ENCODE peak calls at places on chromosomes 5 and 9, in five cellular contexts. F is H1, Q is HepG2, G is K562, Z is GM12878. R is an unnamed sample.

GRCh38 chr9:130043654-130044623 is 950 bp upstream of the FNBP1 start:
- DNase-seq in F (no peak), Q (peak; percentile 83), G (peak; percentile 77), Z (no peak), R (no peak)

GRCh38 chr5:87340716-87341115 is 72.0 kb downstream of the CCNH start:
- DNase-seq in F (no peak), Q (no peak), G (no peak), Z (peak; percentile 90), R (no peak)

GRCh38 chr5:96220610-96221390 is 212.2 kb downstream of the PCSK1 start:
- DNase-seq in F (no peak), Q (no peak), G (no peak), Z (peak; percentile 25), R (no peak)

GRCh38 chr5:136808756-136809155 is 443.4 kb upstream of the TRPC7 start:
- DNase-seq in F (no peak), Q (no peak), G (no peak), Z (no peak), R (no peak)

GRCh38 chr9:131174681-131175239 is 49.4 kb downstream of the NUP214 start:
- DNase-seq in F (no peak), Q (no peak), G (no peak), Z (no peak), R (no peak)

GRCh38 chr5:31987985-31988710 is 186.0 kb downstream of the GOLPH3 start:
- DNase-seq in F (no peak), Q (no peak), G (no peak), Z (no peak), R (peak; percentile 77)

GRCh38 chr9:38112010-38112409 is 43.0 kb upstream of the SHB start:
- DNase-seq in F (no peak), Q (no peak), G (no peak), Z (no peak), R (no peak)

GRCh38 chr5:113901718-113902117 is 388.2 kb downstream of the YTHDC2 start:
- DNase-seq in F (no peak), Q (no peak), G (no peak), Z (no peak), R (no peak)

GRCh38 chr5:112975721-112976431 is 722 bp upstream of the DCP2 start:
- DNase-seq in F (no peak), Q (no peak), G (no peak), Z (no peak), R (no peak)

GRCh38 chr5:154756203-154756870 is 1.2 kb downstream of the LARP1 start:
- DNase-seq in F (no peak), Q (no peak), G (peak; percentile 81), Z (no peak), R (no peak)

GRCh38 chr9:99296375-99296951 is 74.4 kb downstream of the SEC61B start:
- DNase-seq in F (no peak), Q (no peak), G (no peak), Z (no peak), R (no peak)

GRCh38 chr9:116459576-116459975 is 227.5 kb upstream of the TRIM32 start:
- DNase-seq in F (no peak), Q (no peak), G (no peak), Z (no peak), R (no peak)

GRCh38 chr5:14727428-14727865 is 62.9 kb downstream of the OTULIN start:
- DNase-seq in F (peak; percentile 89), Q (peak; percentile 84), G (peak; percentile 84), Z (no peak), R (peak; percentile 54)

GRCh38 chr9:77588319-77588937 is 59.7 kb downstream of the GNA14 start:
- DNase-seq in F (no peak), Q (no peak), G (no peak), Z (no peak), R (no peak)

GRCh38 chr9:86093788-86094555 is 5.4 kb downstream of the GOLM1 start:
- DNase-seq in F (no peak), Q (peak; percentile 95), G (peak; percentile 4), Z (peak; percentile 17), R (peak; percentile 33)

GRCh38 chr5:72179816-72180440 is 72.7 kb downstream of the MAP1B start:
- DNase-seq in F (no peak), Q (no peak), G (no peak), Z (no peak), R (no peak)

GRCh38 chr5:164345173-164345572 is 839.8 kb downstream of the MAT2B start:
- DNase-seq in F (no peak), Q (no peak), G (no peak), Z (no peak), R (no peak)

GRCh38 chr5:2686725-2687124 is 64.8 kb downstream of the IRX2 start:
- DNase-seq in F (no peak), Q (no peak), G (no peak), Z (no peak), R (no peak)

GRCh38 chr9:123406691-123407536 is 50.9 kb downstream of the CRB2 start:
- DNase-seq in F (no peak), Q (no peak), G (peak; percentile 52), Z (no peak), R (no peak)

GRCh38 chr5:1734271-1734907 is 65.2 kb downstream of the MRPL36 start:
- DNase-seq in F (no peak), Q (no peak), G (no peak), Z (no peak), R (no peak)

GRCh38 chr5:175746851-175747250 is 89.0 kb downstream of the HRH2 start:
- DNase-seq in F (no peak), Q (no peak), G (peak; percentile 6), Z (no peak), R (peak; percentile 36)

GRCh38 chr9:113622600-113623400 is 159.3 kb downstream of the RGS3 start:
- DNase-seq in F (peak; percentile 77), Q (peak; percentile 74), G (no peak), Z (peak; percentile 44), R (peak; percentile 81)

GRCh38 chr5:175658299-175659145 is 651 bp downstream of the HRH2 start:
- DNase-seq in F (peak; percentile 76), Q (no peak), G (no peak), Z (no peak), R (no peak)

GRCh38 chr9:94056442-94056974 is 27.8 kb upstream of the PTPDC1 start:
- DNase-seq in F (no peak), Q (no peak), G (no peak), Z (no peak), R (no peak)

GRCh38 chr5:52811067-52811749 is 23.5 kb downstream of the ITGA1 start:
- DNase-seq in F (no peak), Q (no peak), G (no peak), Z (no peak), R (no peak)

GRCh38 chr5:180602481-180603075 is 11.3 kb upstream of the SCGB3A1 start:
- DNase-seq in F (no peak), Q (no peak), G (no peak), Z (no peak), R (no peak)
- TF ChIP-seq YY1 in F (no peak), Q (no peak), G (no peak), Z (no peak), R (no peak)

GRCh38 chr9:120876842-120877240 is at the start of gene PHF19:
- DNase-seq in F (no peak), Q (peak; percentile 23), G (no peak), Z (no peak), R (no peak)
- TF ChIP-seq CEBPB in F (no peak), Q (no peak), G (no peak), Z (no peak), R (no peak)

DNA sequence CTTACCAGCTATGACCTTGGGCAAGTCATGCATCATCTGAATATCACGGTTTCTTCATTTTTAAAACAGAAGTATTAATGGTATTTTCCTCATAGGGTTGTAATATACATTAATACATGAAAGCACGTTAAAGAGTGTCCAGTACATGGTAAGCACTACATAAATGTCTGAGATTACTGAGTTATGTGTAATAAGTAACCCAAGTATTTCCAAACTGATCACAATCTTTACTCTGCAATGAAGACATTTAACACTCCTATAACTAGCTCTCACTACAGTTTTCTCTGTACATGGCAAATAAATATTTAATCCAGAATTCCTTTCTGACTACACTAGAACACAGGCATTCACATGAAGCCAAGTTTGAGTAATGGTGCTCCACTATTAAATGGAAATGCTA is 4.0 kb downstream of the GLDC start:
- DNase-seq in F (no peak), Q (no peak), G (no peak), Z (no peak), R (no peak)
- TF ChIP-seq YY1 in F (no peak), Q (no peak), G (no peak), Z (no peak), R (no peak)

GRCh38 chr9:98031169-98031568 is 25.4 kb upstream of the NANS start:
- DNase-seq in F (no peak), Q (no peak), G (no peak), Z (no peak), R (no peak)

GRCh38 chr9:98037362-98037761 is 19.2 kb upstream of the NANS start:
- DNase-seq in F (no peak), Q (no peak), G (no peak), Z (no peak), R (no peak)

GRCh38 chr9:98034593-98035546 is 21.7 kb upstream of the NANS start:
- DNase-seq in F (peak; percentile 95), Q (peak; percentile 76), G (peak; percentile 92), Z (peak; percentile 61), R (peak; percentile 76)

GRCh38 chr9:98031935-98032334 is 24.6 kb upstream of the NANS start:
- DNase-seq in F (no peak), Q (no peak), G (no peak), Z (no peak), R (no peak)
- TF ChIP-seq CEBPB in F (no peak), Q (no peak), G (no peak), Z (no peak), R (no peak)

DNA sequence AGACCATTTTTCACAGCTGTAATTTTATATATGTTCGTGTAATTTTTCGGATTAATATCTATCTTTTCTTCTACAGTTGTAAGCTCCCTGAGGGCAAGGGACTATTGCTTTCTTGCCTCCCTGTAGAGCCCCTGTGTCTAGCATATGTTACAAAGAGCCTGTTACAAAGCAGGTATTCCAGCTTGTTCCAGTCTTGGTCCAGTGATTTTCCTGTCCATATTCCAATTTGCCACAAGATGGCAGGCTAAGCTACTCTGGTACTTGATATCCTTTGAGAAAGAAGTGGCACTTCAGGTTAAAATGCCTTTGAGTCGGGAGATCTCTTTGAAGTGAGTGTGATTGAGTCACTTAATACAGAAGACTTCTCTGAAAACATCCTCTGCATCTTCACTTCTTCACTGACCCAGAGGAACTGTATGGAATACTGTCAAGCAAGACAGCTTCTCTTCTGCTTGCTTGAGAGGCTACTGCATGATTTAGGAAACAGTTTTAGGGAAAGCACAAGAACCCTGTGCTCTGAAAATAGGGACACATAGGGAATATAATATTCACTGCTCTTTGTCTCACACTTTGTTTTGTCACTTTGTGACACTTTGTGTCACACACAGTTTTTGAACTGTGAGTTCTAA is 24.5 kb downstream of the CAVIN4 start:
- DNase-seq in F (no peak), Q (peak; percentile 43), G (peak; percentile 55), Z (no peak), R (peak; percentile 71)
- TF ChIP-seq YY1 in F (no peak), Q (no peak), G (no peak), Z (no peak), R (no peak)

GRCh38 chr5:146623657-146624056 is 107.7 kb upstream of the GPR151 start:
- DNase-seq in F (no peak), Q (no peak), G (no peak), Z (no peak), R (no peak)

GRCh38 chr5:146624179-146624578 is 108.2 kb upstream of the GPR151 start:
- DNase-seq in F (no peak), Q (no peak), G (no peak), Z (no peak), R (no peak)

GRCh38 chr5:146623009-146623408 is 107.0 kb upstream of the GPR151 start:
- DNase-seq in F (no peak), Q (no peak), G (no peak), Z (no peak), R (no peak)

GRCh38 chr5:146620663-146621051 is 104.7 kb upstream of the GPR151 start:
- DNase-seq in F (peak; percentile 48), Q (no peak), G (no peak), Z (no peak), R (no peak)

GRCh38 chr5:146622391-146622790 is 106.4 kb upstream of the GPR151 start:
- DNase-seq in F (no peak), Q (no peak), G (no peak), Z (no peak), R (no peak)
- TF ChIP-seq CEBPB in F (no peak), Q (no peak), G (no peak), Z (no peak), R (no peak)